ENCODE peak calls at places on chromosome 22, in seven cellular contexts. M is iris pigment epithelial cell; C is activated naive CD8-positive, alpha-beta T cell treated with anti-CD3 and anti-CD28 coated beads, Interleukin-2, amount 50 U/mL, for 24 hours; N is fibroblast of lung; F is anterior cingulate cortex; J is stimulated activated CD8-positive, alpha-beta memory T cell treated with anti-CD3 and anti-CD28 coated beads, Interleukin-15, amount 100 ng/mL, for 24 hours; D is activated CD4-positive, alpha-beta T cell treated with anti-CD3 and anti-CD28 coated beads, Interleukin-2, amount 10 ng/mL, durations not matched to agents 7 days and 5 days. O is an unnamed sample.
A peak's percentile ranks its signal among the peaks of the same experiment; 100 is the strongest.

GRCh38 chr22:38338772-38339379 is 21.6 kb upstream of the CSNK1E start:
- DNase-seq in N (no peak), F (no peak), J (no peak), M (peak; percentile 27), C (no peak), D (peak; percentile 4), O (no peak)

GRCh38 chr22:42041784-42042183 is 28.8 kb downstream of the NAGA start:
- DNase-seq in J (no peak), C (no peak), D (no peak), M (no peak), F (no peak), N (no peak), O (no peak)

GRCh38 chr22:48331691-48332220 is 1495.9 kb downstream of the BRD1 start:
- DNase-seq in N (no peak), J (no peak), F (no peak), C (no peak), M (no peak), D (no peak), O (no peak)

GRCh38 chr22:44676441-44677298 is 25.3 kb upstream of the PRR5 start:
- DNase-seq in F (no peak), M (no peak), N (no peak), D (no peak), J (no peak), C (peak; percentile 34), O (no peak)

GRCh38 chr22:19576460-19577421 is 52.5 kb upstream of the CLDN5 start:
- DNase-seq in M (peak; percentile 73), F (no peak), N (peak; percentile 68), J (peak; percentile 13), D (peak; percentile 53), C (peak; percentile 74), O (peak; percentile 46)

GRCh38 chr22:24727218-24727851 is 47.2 kb downstream of the PIWIL3 start:
- DNase-seq in N (peak; percentile 85), M (peak; percentile 95), J (no peak), F (no peak), C (no peak), D (no peak), O (peak; percentile 91)

GRCh38 chr22:18085188-18085587 is 7.4 kb downstream of the PEX26 start:
- DNase-seq in C (no peak), D (no peak), F (no peak), N (peak; percentile 20), M (peak; percentile 69), J (no peak), O (no peak)

GRCh38 chr22:25970348-25970995 is 198.8 kb upstream of the SEZ6L start:
- DNase-seq in M (no peak), N (no peak), D (no peak), C (no peak), F (no peak), J (no peak), O (no peak)

GRCh38 chr22:49150801-49151221 is 676.9 kb downstream of the BRD1 start:
- DNase-seq in N (no peak), M (no peak), J (no peak), D (no peak), F (no peak), C (no peak), O (no peak)

GRCh38 chr22:42800731-42801536 is 56.1 kb downstream of the ARFGAP3 start:
- DNase-seq in F (no peak), D (no peak), M (no peak), C (no peak), N (no peak), J (no peak), O (no peak)

GRCh38 chr22:28547132-28547842 is 132.4 kb downstream of the TTC28 start:
- DNase-seq in C (no peak), J (no peak), M (peak; percentile 86), F (no peak), D (no peak), N (peak; percentile 88), O (peak; percentile 9)

GRCh38 chr22:37228106-37229011 is 15.7 kb downstream of the RAC2 start:
- DNase-seq in M (peak; percentile 46), F (peak; percentile 5), N (peak; percentile 73), D (peak; percentile 61), J (no peak), C (peak; percentile 58), O (peak; percentile 84)

GRCh38 chr22:23376256-23376655 is 195.9 kb downstream of the BCR start:
- DNase-seq in D (peak; percentile 59), C (peak; percentile 39), J (no peak), N (no peak), M (peak; percentile 4), F (no peak), O (no peak)

GRCh38 chr22:25488244-25489020 is 76.0 kb upstream of the GRK3 start:
- DNase-seq in J (no peak), M (peak; percentile 83), C (peak; percentile 85), N (peak; percentile 88), F (peak; percentile 28), D (no peak), O (peak; percentile 82)

GRCh38 chr22:43253839-43254238 is 66.9 kb upstream of the TTLL12 start:
- DNase-seq in D (no peak), N (no peak), C (no peak), M (no peak), F (no peak), J (no peak), O (no peak)

GRCh38 chr22:19892249-19892879 is 37.7 kb upstream of the GNB1L start:
- DNase-seq in F (no peak), C (peak; percentile 65), N (peak; percentile 50), D (peak; percentile 53), J (peak; percentile 18), M (peak; percentile 58), O (no peak)

GRCh38 chr22:49272546-49273125 is 555.0 kb downstream of the BRD1 start:
- DNase-seq in C (no peak), N (no peak), F (no peak), J (no peak), M (no peak), D (no peak), O (no peak)

GRCh38 chr22:17921871-17922821 is 102.2 kb downstream of the MICAL3 start:
- DNase-seq in D (no peak), M (no peak), J (no peak), N (peak; percentile 42), C (no peak), F (no peak), O (peak; percentile 74)

GRCh38 chr22:36144886-36145541 is 15.5 kb downstream of the APOL3 start:
- DNase-seq in F (peak; percentile 62), D (peak; percentile 46), N (peak; percentile 64), M (peak; percentile 68), J (no peak), C (peak; percentile 42), O (peak; percentile 83)

GRCh38 chr22:16824718-16825687 is at the start of gene XKR3:
- DNase-seq in D (peak; percentile 20), J (no peak), C (no peak), N (no peak), F (no peak), M (no peak), O (no peak)

GRCh38 chr22:37657590-37658132 is 862 bp upstream of the PDXP start:
- DNase-seq in F (no peak), C (no peak), J (no peak), D (no peak), N (no peak), M (peak; percentile 25), O (peak; percentile 17)

GRCh38 chr22:46547883-46548244 is 10.4 kb upstream of the CELSR1 start:
- DNase-seq in D (no peak), F (no peak), C (no peak), M (peak; percentile 82), N (peak; percentile 90), J (no peak), O (peak; percentile 65)

GRCh38 chr22:42699281-42699681 is 21.4 kb downstream of the A4GALT start:
- DNase-seq in F (no peak), C (no peak), D (no peak), M (no peak), N (no peak), J (no peak), O (no peak)

GRCh38 chr22:28802595-28803087 is 2.3 kb upstream of the XBP1 start:
- DNase-seq in N (no peak), J (no peak), C (no peak), M (no peak), F (no peak), D (no peak), O (no peak)

GRCh38 chr22:36258750-36259619 is 6.1 kb downstream of the APOL1 start:
- DNase-seq in J (no peak), C (peak; percentile 31), M (peak; percentile 71), F (no peak), D (peak; percentile 43), N (peak; percentile 53), O (peak; percentile 65)

GRCh38 chr22:47175151-47175760 is 412.8 kb downstream of the TBC1D22A start:
- DNase-seq in C (no peak), N (no peak), M (no peak), F (no peak), J (no peak), D (no peak), O (no peak)

GRCh38 chr22:30941363-30941740 is 27.2 kb downstream of the MORC2 start:
- DNase-seq in J (no peak), N (no peak), D (no peak), C (no peak), M (no peak), F (no peak), O (no peak)

GRCh38 chr22:27990879-27991278 is 71.8 kb upstream of the PITPNB start:
- DNase-seq in J (no peak), C (no peak), F (no peak), D (no peak), M (peak; percentile 38), N (no peak), O (no peak)

GRCh38 chr22:24465566-24465965 is 29.6 kb upstream of the UPB1 start:
- DNase-seq in J (no peak), C (no peak), D (no peak), M (peak; percentile 94), N (peak; percentile 96), F (no peak), O (peak; percentile 70)

GRCh38 chr22:27252282-27253049 is 549.1 kb downstream of the MN1 start:
- DNase-seq in C (no peak), D (no peak), J (no peak), F (no peak), N (peak; percentile 95), M (peak; percentile 98), O (peak; percentile 68)

GRCh38 chr22:31475778-31476177 is 13.9 kb downstream of the EIF4ENIF1 start:
- DNase-seq in D (no peak), J (no peak), F (no peak), N (no peak), C (no peak), M (no peak), O (no peak)

GRCh38 chr22:30647536-30647935 is 12.0 kb downstream of the SLC35E4 start:
- DNase-seq in D (no peak), N (no peak), M (no peak), F (no peak), C (no peak), J (no peak), O (no peak)

GRCh38 chr22:40462195-40462988 is 92.0 kb downstream of the SGSM3 start:
- DNase-seq in J (no peak), C (peak; percentile 34), F (no peak), N (no peak), D (peak; percentile 43), M (no peak), O (no peak)

GRCh38 chr22:46008291-46008690 is 31.3 kb upstream of the WNT7B start:
- DNase-seq in N (peak; percentile 63), C (no peak), M (no peak), D (no peak), F (no peak), J (no peak), O (peak; percentile 51)

GRCh38 chr22:49882519-49883293 is 29.1 kb downstream of the ZBED4 start:
- DNase-seq in J (no peak), M (peak; percentile 26), N (peak; percentile 82), D (no peak), F (no peak), C (no peak), O (peak; percentile 48)

GRCh38 chr22:37741312-37741795 is 44.5 kb downstream of the TRIOBP start:
- DNase-seq in M (peak; percentile 95), F (no peak), J (no peak), C (no peak), D (no peak), N (peak; percentile 93), O (peak; percentile 57)

GRCh38 chr22:19396561-19396933 is 35.0 kb downstream of the HIRA start:
- DNase-seq in F (no peak), C (no peak), D (no peak), N (no peak), M (no peak), J (no peak), O (no peak)

O was measured in astrocyte of the hippocampus.